ENCODE peak calls at places on chromosomes 5 and 9, in seven cellular contexts. X is pancreas; U is CD8-positive, alpha-beta T cell; V is hepatocyte; W is NCI-H1417; H is mesothelial cell of epicardium; S is kidney epithelial cell. J is an unnamed sample.

GRCh38 chr5:31346896-31347557 is 153.5 kb downstream of the CDH6 start:
- DNase-seq in X (no peak), U (no peak), V (no peak), W (no peak), H (no peak), S (no peak), J (no peak)

GRCh38 chr5:168047043-168047668 is 244.3 kb upstream of the WWC1 start:
- DNase-seq in X (peak), U (no peak), V (peak), W (peak), H (no peak), S (peak), J (peak)

GRCh38 chr5:66987949-66988838 is 208.4 kb downstream of the CD180 start:
- DNase-seq in X (no peak), U (no peak), V (peak), W (peak), H (no peak), S (no peak), J (peak)

GRCh38 chr5:11387382-11387781 is 516.9 kb downstream of the CTNND2 start:
- DNase-seq in X (no peak), U (no peak), V (no peak), W (no peak), H (no peak), S (no peak), J (no peak)

GRCh38 chr5:112692472-112692871 is 45.2 kb upstream of the APC start:
- DNase-seq in X (no peak), U (no peak), V (no peak), W (no peak), H (no peak), S (no peak), J (no peak)

GRCh38 chr9:120538339-120538738 is 41.6 kb downstream of the CDK5RAP2 start:
- DNase-seq in X (no peak), U (no peak), V (no peak), W (no peak), H (no peak), S (no peak), J (peak)

GRCh38 chr5:159805021-159805420 is 111.3 kb upstream of the ADRA1B start:
- DNase-seq in X (no peak), U (no peak), V (no peak), W (no peak), H (no peak), S (no peak), J (no peak)

GRCh38 chr5:71014186-71014585 is 11.0 kb downstream of the NAIP start:
- DNase-seq in X (no peak), U (no peak), V (no peak), W (no peak), H (no peak), S (no peak), J (no peak)

J was measured in mesenchymal stem cell.